ENCODE peak calls at places on chromosomes 12 and 14, in five cellular contexts. H is upper lobe of right lung; K is naive thymus-derived CD4-positive, alpha-beta T cell; P is right atrium auricular region; V is mucosa of descending colon. R is an unnamed sample.

GRCh38 chr12:27709932-27710591 is 570 bp upstream of the MRPS35 start:
- DNase-seq in V (peak), H (peak), K (no peak), P (no peak), R (no peak)

GRCh38 chr12:2396448-2396871 is 343.7 kb downstream of the CACNA1C start:
- DNase-seq in V (peak), H (peak), P (no peak), K (no peak), R (peak)

GRCh38 chr14:76472199-76472723 is 96.3 kb downstream of the ESRRB start:
- DNase-seq in P (no peak), H (no peak), V (no peak), K (no peak), R (no peak)

GRCh38 chr12:117026343-117026742 is 72.9 kb downstream of the TESC start:
- DNase-seq in P (no peak), V (no peak), H (no peak), K (no peak), R (no peak)

GRCh38 chr12:111745201-111745600 is 21.5 kb upstream of the ALDH2 start:
- DNase-seq in H (no peak), K (no peak), V (no peak), P (no peak), R (no peak)

GRCh38 chr14:90626550-90626949 is 189.7 kb downstream of the TTC7B start:
- DNase-seq in P (no peak), V (no peak), H (no peak), K (no peak), R (no peak)

GRCh38 chr12:6199531-6200265 is 502 bp upstream of the CD9 start:
- DNase-seq in P (no peak), V (peak), H (peak), K (peak), R (peak)

GRCh38 chr14:39265741-39266588 is 32.2 kb downstream of the MIA2 start:
- DNase-seq in H (no peak), P (peak), K (no peak), V (no peak), R (no peak)

GRCh38 chr14:50943943-50944646 is at the start of gene PYGL:
- DNase-seq in P (peak), V (peak), K (peak), H (peak), R (peak)
- H3K4me3 ChIP-seq in P (peak), V (peak), K (peak), H (peak), R (peak)

DNA sequence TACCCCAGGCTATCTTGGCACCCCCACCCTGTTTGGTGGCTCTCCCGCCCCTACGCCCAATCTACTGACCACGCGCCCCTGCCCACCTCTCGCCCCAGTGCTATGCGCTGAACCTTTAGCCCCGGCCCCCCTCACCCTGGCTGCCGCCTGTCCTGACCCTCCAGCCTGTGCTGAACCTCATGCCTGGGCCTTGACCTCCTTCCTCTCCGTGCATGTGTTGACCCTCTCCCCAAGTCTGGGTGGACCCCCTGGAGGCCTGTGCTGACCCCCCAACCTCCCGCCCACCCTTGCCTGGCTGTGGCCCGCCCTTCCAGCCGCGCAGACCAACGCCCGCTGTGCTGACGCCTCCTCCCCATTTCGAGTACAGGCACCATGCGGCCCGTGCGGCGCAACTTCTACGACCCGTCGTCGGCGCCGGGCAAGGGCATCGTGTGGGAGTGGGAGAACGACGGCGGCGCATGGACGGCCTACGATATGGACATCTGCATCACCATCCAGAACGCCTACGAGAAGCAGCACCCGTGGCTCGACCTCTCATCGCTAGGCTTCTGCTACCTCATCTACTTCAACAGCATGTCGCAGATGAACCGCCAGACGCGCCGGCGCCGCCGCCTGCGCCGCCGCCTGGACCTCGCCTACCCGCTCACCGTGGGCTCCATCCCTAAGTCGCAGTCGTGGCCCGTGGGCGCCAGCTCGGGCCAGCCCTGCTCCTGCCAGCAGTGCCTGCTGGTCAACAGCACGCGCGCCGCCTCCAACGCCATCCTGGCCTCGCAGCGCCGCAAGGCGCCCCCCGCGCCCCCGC is 20.7 kb downstream of the DTX1 start:
- DNase-seq in P (no peak), V (no peak), K (no peak), H (no peak), R (no peak)
- H3K4me3 ChIP-seq in P (no peak), V (no peak), K (no peak), H (no peak), R (no peak)

DNA sequence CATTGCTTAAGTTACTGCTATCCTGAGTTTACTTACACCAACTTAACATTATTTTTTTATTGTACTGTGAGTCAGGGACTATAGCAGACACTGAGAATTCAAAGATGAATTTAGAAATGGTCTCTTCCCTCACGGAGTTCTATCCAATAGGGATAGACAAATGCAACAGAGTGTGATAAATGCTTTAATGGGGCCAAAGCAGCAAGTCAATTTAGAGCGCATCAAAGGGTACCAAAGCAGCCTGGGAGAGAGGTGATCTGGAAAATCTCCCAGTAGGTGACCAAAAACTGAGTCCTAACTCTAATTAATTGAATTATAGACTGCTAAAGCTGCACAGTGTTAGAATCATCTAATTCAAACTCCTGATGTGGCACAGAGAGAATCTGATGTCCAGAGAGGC is 2.7 kb downstream of the LIN7A start:
- DNase-seq in K (no peak), H (no peak), P (no peak), V (no peak), R (no peak)
- H3K4me3 ChIP-seq in K (no peak), H (no peak), P (no peak), V (no peak), R (no peak)

GRCh38 chr14:67491285-67491684 is 2.8 kb upstream of the TMEM229B start:
- DNase-seq in V (no peak), P (no peak), K (no peak), H (no peak), R (no peak)

GRCh38 chr14:67492538-67492937 is 4.0 kb upstream of the TMEM229B start:
- DNase-seq in H (no peak), K (no peak), P (no peak), V (no peak), R (no peak)

GRCh38 chr14:67491741-67492504 is 3.4 kb upstream of the TMEM229B start:
- DNase-seq in V (no peak), P (no peak), K (no peak), H (no peak), R (no peak)

GRCh38 chr14:67487937-67488893 is at the start of gene TMEM229B:
- DNase-seq in V (peak), K (peak), P (no peak), H (peak), R (peak)

DNA sequence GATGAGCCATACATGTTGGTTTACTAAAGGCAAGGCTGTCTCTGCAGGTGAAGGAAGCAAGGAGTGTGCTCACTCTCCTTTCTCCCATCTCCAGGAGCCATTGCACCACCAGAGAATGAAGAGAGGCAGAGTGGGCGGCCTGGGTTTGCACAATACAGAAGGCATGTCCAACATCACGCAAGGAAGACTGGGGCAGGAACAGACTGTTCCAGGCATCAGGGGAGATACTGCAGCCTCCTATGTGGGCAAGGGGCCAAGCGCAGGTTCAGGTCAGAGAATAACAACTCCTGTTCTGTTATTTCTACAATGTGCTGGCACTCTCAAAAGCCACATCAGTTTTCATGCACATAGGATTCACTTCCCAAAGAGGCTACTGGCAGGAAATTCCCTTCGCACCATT is 1.7 kb upstream of the TMEM229B start:
- DNase-seq in H (peak), K (no peak), P (no peak), V (no peak), R (peak)
- H3K4me3 ChIP-seq in H (no peak), K (no peak), P (no peak), V (no peak), R (no peak)

GRCh38 chr12:120130011-120130410 is 13.5 kb upstream of the RAB35 start:
- DNase-seq in K (no peak), P (no peak), H (no peak), V (no peak), R (no peak)
- H3K4me3 ChIP-seq in K (no peak), P (no peak), H (no peak), V (no peak), R (no peak)

GRCh38 chr14:55451398-55451797 is 11.0 kb upstream of the TBPL2 start:
- DNase-seq in K (no peak), H (no peak), V (peak), P (no peak), R (no peak)
- H3K4me3 ChIP-seq in K (no peak), H (no peak), V (no peak), P (no peak), R (no peak)

GRCh38 chr12:57752668-57753000 is 524 bp upstream of the CDK4 start:
- DNase-seq in V (no peak), H (no peak), K (no peak), P (no peak), R (no peak)
- H3K4me3 ChIP-seq in V (no peak), H (peak), K (peak), P (peak), R (peak)

GRCh38 chr12:132282031-132282949 is 47.1 kb downstream of the GALNT9 start:
- DNase-seq in P (no peak), H (no peak), K (no peak), V (no peak), R (peak)
- H3K4me3 ChIP-seq in P (no peak), H (no peak), K (no peak), V (no peak), R (no peak)

GRCh38 chr12:11577658-11578260 is 71.7 kb upstream of the ETV6 start:
- DNase-seq in P (no peak), H (no peak), K (no peak), V (no peak), R (no peak)
- H3K4me3 ChIP-seq in P (no peak), H (no peak), K (no peak), V (no peak), R (no peak)

GRCh38 chr14:36649872-36650650 is 11.6 kb upstream of the PAX9 start:
- DNase-seq in P (no peak), K (no peak), V (no peak), H (no peak), R (no peak)

GRCh38 chr14:36647417-36647826 is 14.2 kb upstream of the PAX9 start:
- DNase-seq in V (no peak), H (no peak), P (no peak), K (no peak), R (no peak)

GRCh38 chr14:36652542-36653201 is 9.0 kb upstream of the PAX9 start:
- DNase-seq in H (no peak), V (no peak), K (no peak), P (no peak), R (no peak)

GRCh38 chr14:36646664-36647416 is 14.8 kb upstream of the PAX9 start:
- DNase-seq in V (no peak), P (no peak), K (no peak), H (no peak), R (no peak)

GRCh38 chr14:36647827-36648753 is 13.6 kb upstream of the PAX9 start:
- DNase-seq in H (peak), K (no peak), P (no peak), V (peak), R (no peak)
- H3K4me3 ChIP-seq in H (peak), K (no peak), P (peak), V (no peak), R (peak)

R was measured in lower lobe of right lung.